ENCODE peak calls at places on chromosome 7, in five cellular contexts. N is kidney epithelial cell, P is choroid plexus epithelial cell, H is adipocyte, G is AG04450. Q is an unnamed sample.

GRCh38 chr7:90412458-90413184 is 9.4 kb downstream of the CLDN12 start:
- DNase-seq in H (no peak), N (no peak), G (no peak), P (peak; percentile 29), Q (no peak)

GRCh38 chr7:156524737-156525597 is 115.6 kb upstream of the RNF32 start:
- DNase-seq in P (no peak), G (no peak), H (no peak), N (no peak), Q (no peak)

GRCh38 chr7:3301831-3302618 is 973 bp downstream of the SDK1 start:
- DNase-seq in H (peak; percentile 55), G (no peak), P (peak; percentile 38), N (no peak), Q (no peak)

GRCh38 chr7:99752354-99752753 is 17.4 kb upstream of the CYP3A7 start:
- DNase-seq in P (peak; percentile 45), H (no peak), G (no peak), N (no peak), Q (no peak)

GRCh38 chr7:51827641-51828040 is 511.0 kb upstream of the COBL start:
- DNase-seq in H (no peak), N (no peak), G (no peak), P (no peak), Q (no peak)

GRCh38 chr7:151759591-151760042 is 117.3 kb downstream of the PRKAG2 start:
- DNase-seq in N (no peak), G (no peak), H (peak; percentile 86), P (peak; percentile 79), Q (no peak)

GRCh38 chr7:111429781-111430180 is 132.5 kb downstream of the IMMP2L start:
- DNase-seq in H (peak; percentile 67), G (no peak), P (peak; percentile 15), N (no peak), Q (no peak)

GRCh38 chr7:35518767-35519166 is 176.2 kb downstream of the HERPUD2 start:
- DNase-seq in G (no peak), H (no peak), P (no peak), N (no peak), Q (no peak)

GRCh38 chr7:108348913-108349312 is 107.3 kb downstream of the NRCAM start:
- DNase-seq in G (no peak), P (peak; percentile 89), H (peak; percentile 38), N (no peak), Q (no peak)

GRCh38 chr7:139660317-139661042 is 117.3 kb downstream of the HIPK2 start:
- DNase-seq in N (no peak), H (no peak), P (no peak), G (no peak), Q (no peak)

GRCh38 chr7:87596136-87596535 is 4.5 kb downstream of the ABCB1 start:
- DNase-seq in H (no peak), G (no peak), P (no peak), N (no peak), Q (no peak)

GRCh38 chr7:98051118-98051744 is 55.4 kb upstream of the LMTK2 start:
- DNase-seq in N (no peak), H (no peak), P (no peak), G (no peak), Q (no peak)

GRCh38 chr7:23462846-23463245 is 7.4 kb downstream of the IGF2BP3 start:
- DNase-seq in H (peak; percentile 72), N (no peak), G (no peak), P (peak; percentile 82), Q (no peak)

GRCh38 chr7:69687739-69688431 is 89.6 kb downstream of the AUTS2 start:
- DNase-seq in P (no peak), G (no peak), N (no peak), H (no peak), Q (peak; percentile 58)

GRCh38 chr7:155953501-155953778 is 141.2 kb upstream of the SHH start:
- DNase-seq in N (no peak), G (no peak), H (no peak), P (no peak), Q (no peak)

GRCh38 chr7:15471387-15471786 is 90.4 kb downstream of the AGMO start:
- DNase-seq in P (no peak), N (no peak), H (no peak), G (no peak), Q (no peak)

GRCh38 chr7:139709460-139709859 is 68.3 kb downstream of the HIPK2 start:
- DNase-seq in H (peak; percentile 95), N (no peak), P (peak; percentile 83), G (peak; percentile 59), Q (no peak)

GRCh38 chr7:129853661-129854268 is 99.0 kb downstream of the UBE2H start:
- DNase-seq in P (peak; percentile 58), H (peak; percentile 88), G (no peak), N (no peak), Q (no peak)

GRCh38 chr7:135645296-135645904 is 16.9 kb upstream of the STMP1 start:
- DNase-seq in P (peak; percentile 81), N (no peak), G (no peak), H (peak; percentile 88), Q (no peak)

GRCh38 chr7:158740013-158740656 is 35.5 kb upstream of the NCAPG2 start:
- DNase-seq in G (peak; percentile 68), N (peak; percentile 29), P (peak; percentile 97), H (peak; percentile 85), Q (peak; percentile 28)

GRCh38 chr7:106485031-106485551 is 175.9 kb downstream of the CCDC71L start:
- DNase-seq in P (peak; percentile 77), G (peak; percentile 42), N (peak; percentile 61), H (peak; percentile 82), Q (no peak)

GRCh38 chr7:46713868-46714596 is 793.0 kb upstream of the IGFBP3 start:
- DNase-seq in P (peak; percentile 65), H (no peak), N (no peak), G (no peak), Q (peak; percentile 46)

GRCh38 chr7:92697414-92697813 is 107.2 kb upstream of the FAM133B start:
- DNase-seq in G (no peak), H (no peak), N (no peak), P (peak; percentile 30), Q (no peak)
- H3K4me3 ChIP-seq in G (no peak overlapping the region), H (no peak overlapping the region), N (no peak overlapping the region), P (no peak overlapping the region), Q (no peak overlapping the region)

GRCh38 chr7:131325179-131325840 is 2.4 kb upstream of the MKLN1 start:
- DNase-seq in H (no peak), P (no peak), G (no peak), N (no peak), Q (no peak)
- H3K4me3 ChIP-seq in H (no peak overlapping the region), P (no peak overlapping the region), G (no peak overlapping the region), N (no peak overlapping the region), Q (no peak overlapping the region)

GRCh38 chr7:1666779-1667565 is 3.1 kb upstream of the ELFN1 start:
- DNase-seq in P (no peak), H (peak; percentile 60), N (no peak), G (no peak), Q (no peak)
- H3K4me3 ChIP-seq in P (no peak overlapping the region), H (peak overlapping the region; percentile 58), N (peak overlapping the region; percentile 6), G (peak overlapping the region; percentile 13), Q (peak overlapping the region; percentile 14)

DNA sequence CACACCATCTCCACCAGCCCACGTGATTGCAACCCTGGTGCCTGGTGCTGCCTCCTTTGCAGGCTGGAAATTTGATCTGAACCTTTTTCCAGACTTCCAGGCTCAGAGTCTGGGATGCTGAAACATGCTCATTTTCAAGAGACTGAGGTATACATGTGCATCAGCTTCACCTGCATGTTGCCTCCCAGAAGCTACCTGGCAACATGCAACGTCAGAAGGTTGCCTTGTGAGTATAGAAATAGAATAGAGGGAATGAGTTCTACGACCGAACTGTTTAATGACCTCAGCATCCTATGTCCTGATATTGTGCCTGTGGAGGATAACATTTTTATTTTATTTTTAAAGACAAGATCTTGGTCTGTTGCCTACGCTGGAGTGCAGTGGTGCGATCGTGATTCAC is 1.9 kb upstream of the ZNF212 start:
- DNase-seq in P (no peak), G (no peak), N (no peak), H (no peak), Q (no peak)
- H3K4me3 ChIP-seq in P (no peak overlapping the region), G (no peak overlapping the region), N (no peak overlapping the region), H (no peak overlapping the region), Q (no peak overlapping the region)

DNA sequence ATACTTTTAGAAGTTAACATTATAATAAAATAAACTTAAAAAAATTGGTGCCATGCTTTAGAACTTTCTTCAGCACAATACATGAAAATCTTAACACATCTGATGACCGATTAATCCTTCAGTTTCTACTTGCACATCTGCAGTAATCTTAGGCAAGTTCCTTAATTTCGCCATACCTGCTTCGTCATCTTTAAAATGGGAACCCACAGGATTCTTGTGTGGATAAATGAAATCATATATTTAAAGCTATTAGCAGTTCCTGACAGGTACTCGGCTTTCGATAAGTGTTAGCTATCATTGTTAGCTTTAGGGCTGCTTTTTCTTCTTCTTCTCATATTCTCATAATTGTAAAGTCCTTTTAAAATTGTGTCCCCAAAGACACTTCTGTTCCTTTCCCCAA is 902 bp upstream of the VPS50 start:
- DNase-seq in N (no peak), G (no peak), P (no peak), H (no peak), Q (no peak)
- H3K4me3 ChIP-seq in N (peak overlapping the region; percentile 44), G (peak overlapping the region; percentile 93), P (peak overlapping the region; percentile 93), H (peak overlapping the region; percentile 99), Q (peak overlapping the region; percentile 96)

GRCh38 chr7:30344513-30344912 is 60.1 kb downstream of the ZNRF2 start:
- DNase-seq in H (no peak), P (no peak), N (no peak), G (no peak), Q (no peak)

GRCh38 chr7:30349170-30349569 is 64.8 kb downstream of the ZNRF2 start:
- DNase-seq in G (no peak), H (no peak), N (no peak), P (no peak), Q (no peak)

GRCh38 chr7:30348083-30348560 is 63.7 kb downstream of the ZNRF2 start:
- DNase-seq in H (peak; percentile 84), G (peak; percentile 48), N (peak; percentile 70), P (peak; percentile 96), Q (peak; percentile 59)

GRCh38 chr7:30349816-30350215 is 65.4 kb downstream of the ZNRF2 start:
- DNase-seq in P (no peak), H (no peak), G (no peak), N (no peak), Q (no peak)

GRCh38 chr7:30347226-30348082 is 63.1 kb downstream of the ZNRF2 start:
- DNase-seq in G (no peak), H (no peak), N (no peak), P (no peak), Q (no peak)
- H3K4me3 ChIP-seq in G (no peak overlapping the region), H (no peak overlapping the region), N (no peak overlapping the region), P (no peak overlapping the region), Q (no peak overlapping the region)

GRCh38 chr7:55024776-55025175 is 6.0 kb downstream of the EGFR start:
- DNase-seq in P (peak; percentile 57), G (no peak), H (peak; percentile 62), N (no peak), Q (no peak)
- H3K4me3 ChIP-seq in P (no peak overlapping the region), G (no peak overlapping the region), H (peak overlapping the region; percentile 32), N (no peak overlapping the region), Q (no peak overlapping the region)